ENCODE peak calls at places on chromosomes 12 and 14, in seven cellular contexts. U is endothelial cell of umbilical vein; I is ureter; X is activated CD4-positive, alpha-beta T cell treated with anti-CD3 and anti-CD28 coated beads, Interleukin-2, amount 50 U/mL, for 24 hours; R is chondrocyte; V is tibial artery; C is GM12878. K is an unnamed sample.
A peak's percentile ranks its signal among the peaks of the same experiment; 100 is the strongest.

GRCh38 chr14:23984891-23985607 is 3.7 kb upstream of the DHRS4L2 start:
- DNase-seq in U (no peak), C (no peak), X (no peak), I (no peak), R (no peak), V (peak; percentile 37), K (no peak)

GRCh38 chr14:95226801-95227200 is 69.5 kb upstream of the DICER1 start:
- DNase-seq in V (no peak), I (no peak), X (no peak), R (no peak), C (no peak), U (no peak), K (no peak)

GRCh38 chr12:30969006-30969405 is 42.5 kb downstream of the TSPAN11 start:
- DNase-seq in C (no peak), V (no peak), U (no peak), X (no peak), I (no peak), R (peak; percentile 43), K (no peak)

GRCh38 chr12:32922546-32923297 is 26.1 kb upstream of the PKP2 start:
- DNase-seq in R (no peak), I (no peak), V (no peak), X (no peak), U (no peak), C (no peak), K (no peak)

GRCh38 chr14:99274346-99275221 is 2.6 kb upstream of the BCL11B start:
- DNase-seq in R (no peak), X (no peak), U (peak; percentile 73), C (no peak), V (peak; percentile 53), I (peak; percentile 84), K (peak; percentile 82)

GRCh38 chr14:105838591-105839424 is 312.4 kb downstream of the TMEM121 start:
- DNase-seq in U (no peak), C (no peak), I (peak; percentile 38), X (no peak), R (no peak), V (peak; percentile 13), K (no peak)

GRCh38 chr14:75198291-75198933 is 22.0 kb upstream of the TMED10 start:
- DNase-seq in V (no peak), X (no peak), R (peak; percentile 94), I (no peak), U (no peak), C (no peak), K (no peak)

GRCh38 chr14:36658091-36659009 is 3.3 kb upstream of the PAX9 start:
- DNase-seq in X (no peak), I (no peak), U (no peak), R (no peak), C (no peak), V (no peak), K (no peak)

GRCh38 chr12:60101715-60102114 is 505.9 kb downstream of the SLC16A7 start:
- DNase-seq in X (no peak), R (no peak), I (no peak), C (no peak), U (no peak), V (no peak), K (no peak)

K was measured in prostate gland.